ENCODE peak calls at places on chromosomes 3 and 15, in four cellular contexts. G is fibroblast of lung, W is psoas muscle, H is body of pancreas. R is an unnamed sample.

GRCh38 chr3:175005881-175006280 is 146.7 kb downstream of the NAALADL2 start:
- DNase-seq in G (no peak), W (no peak), H (no peak), R (peak)

GRCh38 chr3:151009981-151010380 is 37.5 kb upstream of the CLRN1 start:
- DNase-seq in G (no peak), W (no peak), H (no peak), R (no peak)

GRCh38 chr3:172104471-172105072 is 65.2 kb downstream of the FNDC3B start:
- DNase-seq in G (peak), W (no peak), H (peak), R (no peak)

GRCh38 chr15:99125061-99125990 is 20.4 kb downstream of the SYNM start:
- DNase-seq in G (peak), W (peak), H (no peak), R (no peak)

GRCh38 chr15:88645171-88646087 is 6.6 kb downstream of the ISG20 start:
- DNase-seq in G (no peak), W (no peak), H (no peak), R (no peak)

GRCh38 chr3:32285910-32286309 is 47.4 kb downstream of the CMTM8 start:
- DNase-seq in G (no peak), W (no peak), H (peak), R (no peak)

GRCh38 chr3:81339040-81339845 is 422.2 kb downstream of the GBE1 start:
- DNase-seq in G (peak), W (no peak), H (no peak), R (no peak)

GRCh38 chr15:67013696-67014095 is 51.7 kb upstream of the SMAD3 start:
- DNase-seq in G (peak), W (peak), H (no peak), R (peak)

GRCh38 chr15:80727196-80727595 is 32.1 kb downstream of the ABHD17C start:
- DNase-seq in G (peak), W (no peak), H (no peak), R (no peak)

GRCh38 chr3:126854666-126855065 is 128.2 kb upstream of the PLXNA1 start:
- DNase-seq in G (no peak), W (no peak), H (no peak), R (no peak)

GRCh38 chr15:34001536-34001935 is 33.2 kb downstream of the CHRM5 start:
- DNase-seq in G (no peak), W (no peak), H (no peak), R (no peak)

GRCh38 chr3:157858821-157859220 is 247.4 kb downstream of the SHOX2 start:
- DNase-seq in G (no peak), W (no peak), H (no peak), R (no peak)

GRCh38 chr15:77029166-77030041 is 34.5 kb downstream of the PSTPIP1 start:
- DNase-seq in G (no peak), W (no peak), H (no peak), R (no peak)

GRCh38 chr3:186782542-186783069 is 771 bp upstream of the EIF4A2 start:
- DNase-seq in G (no peak), W (no peak), H (no peak), R (no peak)

GRCh38 chr3:70308760-70309159 is 3.7 kb downstream of the MDFIC2 start:
- DNase-seq in G (peak), W (no peak), H (no peak), R (no peak)

GRCh38 chr3:45029216-45029615 is 3.1 kb downstream of the CLEC3B start:
- DNase-seq in G (no peak), W (no peak), H (no peak), R (no peak)

GRCh38 chr3:185549111-185549510 is 3.3 kb downstream of the LIPH start:
- DNase-seq in G (peak), W (no peak), H (peak), R (peak)

GRCh38 chr3:53705774-53706173 is 140.4 kb downstream of the CHDH start:
- DNase-seq in G (no peak), W (no peak), H (no peak), R (no peak)

GRCh38 chr15:98561169-98561941 is 87.0 kb upstream of the IGF1R start:
- DNase-seq in G (no peak), W (no peak), H (no peak), R (no peak)

GRCh38 chr3:149224736-149225594 is 3.3 kb upstream of the CP start:
- DNase-seq in G (peak), W (no peak), H (peak), R (peak)

GRCh38 chr3:27166888-27167287 is 202.3 kb downstream of the NEK10 start:
- DNase-seq in G (peak), W (no peak), H (no peak), R (peak)

GRCh38 chr3:14507345-14507741 is 32.8 kb downstream of the GRIP2 start:
- DNase-seq in G (no peak), W (no peak), H (no peak), R (no peak)

GRCh38 chr15:89141885-89142284 is 53.6 kb downstream of the ABHD2 start:
- DNase-seq in G (peak), W (no peak), H (no peak), R (no peak)

GRCh38 chr3:51779137-51779536 is at the start of gene IQCF6:
- DNase-seq in G (no peak), W (no peak), H (no peak), R (no peak)

GRCh38 chr15:89820651-89821611 is 6.3 kb upstream of the ANPEP start:
- DNase-seq in G (peak), W (no peak), H (no peak), R (peak)

GRCh38 chr3:194711913-194712312 is 26.2 kb downstream of the FAM43A start:
- DNase-seq in G (peak), W (peak), H (peak), R (peak)

GRCh38 chr3:185282696-185283373 is 29.0 kb upstream of the EHHADH start:
- DNase-seq in G (peak), W (peak), H (peak), R (peak)

GRCh38 chr3:140530603-140531002 is 147.3 kb upstream of the TRIM42 start:
- DNase-seq in G (peak), W (no peak), H (no peak), R (no peak)

GRCh38 chr3:141306922-141307321 is 61.4 kb upstream of the ZBTB38 start:
- DNase-seq in G (no peak), W (no peak), H (no peak), R (no peak)

GRCh38 chr3:179528786-179529185 is 33.9 kb upstream of the ACTL6A start:
- DNase-seq in G (peak), W (no peak), H (no peak), R (no peak)

GRCh38 chr3:48273594-48274211 is 32.8 kb downstream of the ZNF589 start:
- DNase-seq in G (peak), W (no peak), H (peak), R (no peak)

GRCh38 chr3:25540187-25540765 is 112.2 kb downstream of the RARB start:
- DNase-seq in G (no peak), W (no peak), H (no peak), R (no peak)

GRCh38 chr3:134636406-134636805 is 14.4 kb downstream of the KY start:
- DNase-seq in G (no peak), W (no peak), H (no peak), R (no peak)

GRCh38 chr3:55541456-55541855 is 54.4 kb upstream of the WNT5A start:
- DNase-seq in G (no peak), W (no peak), H (no peak), R (no peak)

GRCh38 chr3:127816783-127817182 is 5.5 kb downstream of the MGLL start:
- DNase-seq in G (no peak), W (no peak), H (no peak), R (no peak)

GRCh38 chr3:158532099-158532734 is 38.8 kb upstream of the MLF1 start:
- DNase-seq in G (peak), W (no peak), H (no peak), R (no peak)

GRCh38 chr3:43294975-43295374 is 8.6 kb downstream of the SNRK start:
- DNase-seq in G (peak), W (no peak), H (no peak), R (no peak)
- H3K4me3 ChIP-seq in G (no peak), W (no peak), H (no peak), R (no peak)

DNA sequence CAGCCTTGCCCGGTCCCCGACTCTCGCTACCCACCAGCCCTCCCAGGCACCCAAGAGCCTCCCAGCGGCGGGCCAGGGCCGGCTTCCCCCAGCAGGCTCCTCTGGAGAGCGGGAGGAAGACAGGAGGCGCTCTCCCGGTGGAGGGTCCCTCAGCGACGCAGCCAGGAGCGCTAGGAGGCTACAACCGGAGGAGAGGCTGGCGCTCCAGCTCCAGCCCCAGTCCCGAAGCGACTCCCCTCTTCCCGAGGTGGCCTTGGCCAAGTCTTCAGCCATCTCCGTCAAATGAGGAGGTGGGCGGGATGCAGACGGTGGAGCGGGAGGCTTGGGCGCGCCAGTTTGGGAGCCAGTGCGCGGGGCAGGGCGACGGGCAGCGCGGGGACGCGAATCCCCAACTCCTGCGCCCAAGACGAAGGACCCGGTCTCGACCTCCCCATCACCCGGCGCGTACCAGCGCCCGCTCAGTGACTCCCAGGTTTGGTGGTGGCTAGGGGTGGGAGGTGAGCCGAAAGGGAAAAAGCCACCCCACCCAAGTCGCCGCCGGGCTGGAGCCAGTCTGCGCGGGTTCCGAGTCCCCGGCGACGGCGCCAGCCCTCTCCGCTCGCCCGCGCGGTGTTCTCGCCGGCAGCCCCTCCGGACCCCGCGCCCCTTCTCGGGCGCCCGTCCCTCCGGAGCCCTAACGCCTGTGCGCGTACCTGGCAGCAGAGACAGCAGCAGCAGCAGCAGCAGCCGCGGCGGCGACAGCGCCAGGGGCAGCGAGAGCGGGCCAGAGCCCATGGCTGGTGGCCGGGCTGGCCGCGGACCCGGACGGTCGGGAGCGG is 566 bp downstream of the CHRNA3 start:
- DNase-seq in G (peak), W (no peak), H (no peak), R (no peak)
- TF ChIP-seq CTCF in G (no peak), W (no peak), H (no peak), R (no peak)

GRCh38 chr3:105877625-105877913 is 8.8 kb upstream of the CBLB start:
- DNase-seq in G (no peak), W (no peak), H (no peak), R (no peak)
- H3K4me3 ChIP-seq in G (no peak), W (no peak), H (no peak), R (no peak)

GRCh38 chr3:85259748-85260147 is 301.0 kb downstream of the CADM2 start:
- DNase-seq in G (peak), W (no peak), H (no peak), R (no peak)
- TF ChIP-seq CTCF in G (no peak), W (no peak), H (no peak), R (no peak)

DNA sequence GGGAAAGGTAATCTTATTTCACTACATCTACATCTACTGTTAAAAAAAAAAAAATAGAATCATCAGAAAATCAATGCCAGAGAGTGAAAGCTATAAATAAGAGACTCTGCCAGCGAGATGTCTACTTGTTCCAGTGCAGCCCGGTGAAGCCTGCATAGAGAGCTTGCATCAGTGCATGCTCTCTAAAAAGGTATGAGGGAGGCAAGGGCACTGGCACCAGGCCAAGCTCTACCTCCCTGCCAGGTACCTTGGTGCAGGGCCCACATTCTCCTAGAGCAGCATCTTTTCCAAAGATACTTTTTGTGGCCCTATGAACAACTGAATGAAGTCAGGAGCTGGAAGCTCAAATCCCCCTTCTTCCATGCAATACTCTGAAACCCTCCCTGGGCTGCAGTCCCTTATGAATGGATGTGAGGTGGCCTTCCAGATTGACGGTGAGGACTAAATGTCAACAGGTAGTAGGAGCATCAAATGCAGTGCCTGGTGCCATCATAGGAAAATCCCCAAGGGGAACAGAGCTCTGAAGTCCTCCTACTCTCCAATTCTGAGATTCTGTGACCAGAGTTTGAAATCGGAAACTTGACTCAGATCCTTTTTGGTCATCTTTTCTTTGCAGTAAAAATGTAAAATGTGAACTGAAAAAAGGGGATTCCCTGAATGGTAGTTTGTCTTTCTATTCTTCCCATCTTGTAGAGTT is 68.6 kb upstream of the TJP1 start:
- DNase-seq in G (no peak), W (no peak), H (peak), R (no peak)
- H3K4me3 ChIP-seq in G (no peak), W (no peak), H (no peak), R (no peak)

DNA sequence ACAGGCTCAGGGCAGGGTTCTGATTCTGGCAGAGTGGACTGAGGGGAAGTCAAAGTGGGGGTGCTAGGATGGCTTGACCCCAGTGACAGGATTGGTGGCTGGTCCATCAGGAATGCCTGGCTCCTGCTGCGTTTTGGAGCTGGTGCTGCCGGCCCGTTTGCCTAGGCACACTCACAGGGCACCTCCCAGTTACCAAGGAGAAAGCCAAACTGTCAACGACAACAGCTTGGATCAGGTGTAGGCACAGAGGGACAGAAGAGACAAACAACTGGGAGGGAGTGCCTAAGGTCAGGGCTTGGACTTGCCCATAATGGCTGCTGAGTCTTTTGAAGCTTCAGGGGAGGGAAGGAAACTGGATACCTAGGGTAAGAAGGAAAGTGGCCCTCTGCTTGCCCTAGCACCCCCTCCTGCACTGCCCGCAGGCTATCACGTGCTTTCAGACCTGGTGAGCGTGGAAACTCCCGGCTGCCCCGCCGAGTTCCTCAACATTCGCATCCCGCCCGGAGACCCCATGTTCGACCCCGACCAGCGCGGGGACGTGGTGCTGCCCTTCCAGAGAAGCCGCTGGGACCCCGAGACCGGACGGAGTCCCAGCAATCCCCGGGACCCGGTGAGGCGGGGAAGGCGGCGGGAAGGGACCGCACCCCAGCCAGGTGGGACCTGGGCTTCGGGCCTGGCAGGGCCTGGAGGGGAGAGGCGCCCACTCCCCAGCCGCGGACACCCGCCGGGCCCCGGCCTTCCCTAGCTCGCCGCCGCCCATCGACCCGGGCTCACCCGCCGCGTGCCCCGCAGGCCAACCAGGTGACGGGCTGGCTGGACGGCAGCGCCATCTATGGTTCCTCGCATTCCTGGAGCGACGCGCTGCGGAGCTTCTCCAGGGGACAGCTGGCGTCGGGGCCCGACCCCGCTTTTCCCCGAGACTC is 5.1 kb downstream of the DUOX1 start:
- DNase-seq in G (no peak), W (no peak), H (peak), R (no peak)
- TF ChIP-seq CTCF in G (no peak), W (no peak), H (peak), R (no peak)

R was measured in AG09309.